ENCODE peak calls at places on chromosome 12, in five cellular contexts. One of them, this sample, is unnamed.

GRCh38 chr12:71438670-71439361 is 782 bp upstream of the LGR5 start:
- DNase-seq in A549: no peak
- DNase-seq in right lobe of liver: no peak
- DNase-seq in astrocyte: no peak
- DNase-seq in breast epithelium: no peak
- DNase-seq in this sample: no peak

GRCh38 chr12:75892779-75893408 is 138.7 kb downstream of the PHLDA1 start:
- DNase-seq in right lobe of liver: no peak
- DNase-seq in breast epithelium: no peak
- DNase-seq in astrocyte: peak
- DNase-seq in A549: no peak
- DNase-seq in this sample: peak

GRCh38 chr12:85322715-85323114 is 42.7 kb downstream of the ALX1 start:
- DNase-seq in right lobe of liver: no peak
- DNase-seq in A549: no peak
- DNase-seq in breast epithelium: no peak
- DNase-seq in astrocyte: peak
- DNase-seq in this sample: no peak

GRCh38 chr12:84698576-84699333 is 213.8 kb downstream of the SLC6A15 start:
- DNase-seq in astrocyte: no peak
- DNase-seq in breast epithelium: no peak
- DNase-seq in right lobe of liver: no peak
- DNase-seq in A549: no peak
- DNase-seq in this sample: no peak

GRCh38 chr12:98635657-98636323 is 8.8 kb downstream of the IKBIP start:
- DNase-seq in astrocyte: peak
- DNase-seq in A549: peak
- DNase-seq in right lobe of liver: no peak
- DNase-seq in breast epithelium: no peak
- DNase-seq in this sample: peak

GRCh38 chr12:116556964-116557706 is 2.0 kb upstream of the MAP1LC3B2 start:
- DNase-seq in right lobe of liver: no peak
- DNase-seq in A549: no peak
- DNase-seq in astrocyte: peak
- DNase-seq in breast epithelium: peak
- DNase-seq in this sample: peak

GRCh38 chr12:121296618-121297476 is at the start of gene CAMKK2:
- DNase-seq in astrocyte: peak
- DNase-seq in breast epithelium: peak
- DNase-seq in right lobe of liver: peak
- DNase-seq in A549: peak
- DNase-seq in this sample: peak

GRCh38 chr12:113684908-113685512 is 213.3 kb upstream of the LHX5 start:
- DNase-seq in breast epithelium: no peak
- DNase-seq in right lobe of liver: no peak
- DNase-seq in A549: no peak
- DNase-seq in astrocyte: no peak
- DNase-seq in this sample: no peak

GRCh38 chr12:120278137-120279069 is 12.9 kb upstream of the PXN start:
- DNase-seq in A549: no peak
- DNase-seq in astrocyte: no peak
- DNase-seq in breast epithelium: no peak
- DNase-seq in right lobe of liver: no peak
- DNase-seq in this sample: no peak

GRCh38 chr12:49553512-49554088 is 14.3 kb downstream of the MCRS1 start:
- DNase-seq in breast epithelium: no peak
- DNase-seq in right lobe of liver: no peak
- DNase-seq in A549: peak
- DNase-seq in astrocyte: no peak
- DNase-seq in this sample: peak

GRCh38 chr12:109557809-109558208 is 15.5 kb downstream of the MMAB start:
- DNase-seq in astrocyte: no peak
- DNase-seq in A549: no peak
- DNase-seq in right lobe of liver: no peak
- DNase-seq in breast epithelium: no peak
- DNase-seq in this sample: no peak

GRCh38 chr12:15823360-15824128 is 34.4 kb upstream of the EPS8 start:
- DNase-seq in astrocyte: no peak
- DNase-seq in right lobe of liver: no peak
- DNase-seq in A549: no peak
- DNase-seq in breast epithelium: no peak
- DNase-seq in this sample: no peak

GRCh38 chr12:14605401-14605989 is 37.8 kb upstream of the PLBD1 start:
- DNase-seq in breast epithelium: no peak
- DNase-seq in right lobe of liver: no peak
- DNase-seq in astrocyte: no peak
- DNase-seq in A549: no peak
- DNase-seq in this sample: no peak

GRCh38 chr12:47079894-47080724 is at the start of gene AMIGO2:
- DNase-seq in astrocyte: peak
- DNase-seq in right lobe of liver: peak
- DNase-seq in A549: peak
- DNase-seq in breast epithelium: peak
- DNase-seq in this sample: peak

GRCh38 chr12:26001530-26001929 is 43.0 kb downstream of the RASSF8 start:
- DNase-seq in right lobe of liver: no peak
- DNase-seq in astrocyte: no peak
- DNase-seq in A549: no peak
- DNase-seq in breast epithelium: no peak
- DNase-seq in this sample: no peak

GRCh38 chr12:56720696-56721615 is 4.1 kb downstream of the NACA start:
- DNase-seq in breast epithelium: no peak
- DNase-seq in A549: no peak
- DNase-seq in right lobe of liver: no peak
- DNase-seq in astrocyte: no peak
- DNase-seq in this sample: no peak

GRCh38 chr12:131276501-131277185 is 322.9 kb downstream of the ADGRD1 start:
- DNase-seq in astrocyte: no peak
- DNase-seq in right lobe of liver: peak
- DNase-seq in A549: no peak
- DNase-seq in breast epithelium: no peak
- DNase-seq in this sample: no peak

GRCh38 chr12:12016284-12017100 is 54.2 kb upstream of the BCL2L14 start:
- DNase-seq in astrocyte: peak
- DNase-seq in A549: no peak
- DNase-seq in right lobe of liver: no peak
- DNase-seq in breast epithelium: no peak
- DNase-seq in this sample: no peak

GRCh38 chr12:67237231-67237630 is 31.9 kb upstream of the CAND1 start:
- DNase-seq in astrocyte: no peak
- DNase-seq in A549: no peak
- DNase-seq in breast epithelium: no peak
- DNase-seq in right lobe of liver: no peak
- DNase-seq in this sample: no peak

GRCh38 chr12:132834181-132834711 is 5.6 kb upstream of the GOLGA3 start:
- DNase-seq in A549: no peak
- DNase-seq in astrocyte: no peak
- DNase-seq in right lobe of liver: no peak
- DNase-seq in breast epithelium: no peak
- DNase-seq in this sample: no peak

GRCh38 chr12:3033538-3033865 is 43.7 kb upstream of the TSPAN9 start:
- DNase-seq in right lobe of liver: no peak
- DNase-seq in astrocyte: no peak
- DNase-seq in A549: no peak
- DNase-seq in breast epithelium: no peak
- DNase-seq in this sample: no peak

GRCh38 chr12:6323340-6323994 is 13.0 kb downstream of the PLEKHG6 start:
- DNase-seq in right lobe of liver: no peak
- DNase-seq in astrocyte: peak
- DNase-seq in breast epithelium: no peak
- DNase-seq in A549: peak
- DNase-seq in this sample: peak

GRCh38 chr12:47763481-47764344 is 5.0 kb upstream of the RAPGEF3 start:
- DNase-seq in right lobe of liver: no peak
- DNase-seq in astrocyte: no peak
- DNase-seq in breast epithelium: no peak
- DNase-seq in A549: no peak
- DNase-seq in this sample: no peak

GRCh38 chr12:63353559-63353958 is 202.6 kb upstream of the AVPR1A start:
- DNase-seq in breast epithelium: no peak
- DNase-seq in A549: no peak
- DNase-seq in astrocyte: peak
- DNase-seq in right lobe of liver: no peak
- DNase-seq in this sample: no peak

GRCh38 chr12:42960087-42960527 is 370.6 kb upstream of the PRICKLE1 start:
- DNase-seq in right lobe of liver: no peak
- DNase-seq in A549: no peak
- DNase-seq in astrocyte: peak
- DNase-seq in breast epithelium: peak
- DNase-seq in this sample: no peak

GRCh38 chr12:125329239-125330238 is 264.3 kb downstream of the AACS start:
- DNase-seq in breast epithelium: no peak
- DNase-seq in astrocyte: peak
- DNase-seq in right lobe of liver: no peak
- DNase-seq in A549: no peak
- DNase-seq in this sample: no peak

GRCh38 chr12:45191239-45191638 is 24.7 kb upstream of the ANO6 start:
- DNase-seq in breast epithelium: no peak
- DNase-seq in right lobe of liver: no peak
- DNase-seq in astrocyte: peak
- DNase-seq in A549: no peak
- DNase-seq in this sample: peak

GRCh38 chr12:45590646-45591045 is 138.9 kb upstream of the ARID2 start:
- DNase-seq in breast epithelium: no peak
- DNase-seq in astrocyte: no peak
- DNase-seq in A549: no peak
- DNase-seq in right lobe of liver: no peak
- DNase-seq in this sample: no peak

GRCh38 chr12:69816082-69816481 is 8.9 kb upstream of the MYRFL start:
- DNase-seq in astrocyte: no peak
- DNase-seq in breast epithelium: no peak
- DNase-seq in A549: no peak
- DNase-seq in right lobe of liver: no peak
- DNase-seq in this sample: no peak

GRCh38 chr12:27333311-27334009 is 824 bp downstream of the BMAL2 start:
- DNase-seq in A549: no peak
- DNase-seq in right lobe of liver: peak
- DNase-seq in astrocyte: no peak
- DNase-seq in breast epithelium: no peak
- DNase-seq in this sample: no peak

GRCh38 chr12:118124333-118124874 is 11.5 kb upstream of the PEBP1 start:
- DNase-seq in astrocyte: no peak
- DNase-seq in right lobe of liver: no peak
- DNase-seq in breast epithelium: no peak
- DNase-seq in A549: no peak
- DNase-seq in this sample: no peak

GRCh38 chr12:118125743-118126118 is 10.2 kb upstream of the PEBP1 start:
- DNase-seq in A549: no peak
- DNase-seq in astrocyte: no peak
- DNase-seq in breast epithelium: no peak
- DNase-seq in right lobe of liver: no peak
- DNase-seq in this sample: no peak

GRCh38 chr12:118122264-118122663 is 13.7 kb upstream of the PEBP1 start:
- DNase-seq in A549: no peak
- DNase-seq in astrocyte: no peak
- DNase-seq in breast epithelium: no peak
- DNase-seq in right lobe of liver: no peak
- DNase-seq in this sample: no peak

GRCh38 chr12:118119449-118119879 is 15.7 kb upstream of the VSIG10 start:
- DNase-seq in breast epithelium: no peak
- DNase-seq in A549: no peak
- DNase-seq in astrocyte: no peak
- DNase-seq in right lobe of liver: no peak
- DNase-seq in this sample: no peak

GRCh38 chr12:118120579-118121363 is 15.2 kb upstream of the PEBP1 start:
- DNase-seq in A549: peak
- DNase-seq in astrocyte: peak
- DNase-seq in breast epithelium: peak
- DNase-seq in right lobe of liver: peak
- DNase-seq in this sample: peak
- TF ChIP-seq CTCF in A549: peak
- TF ChIP-seq CTCF in astrocyte: peak
- TF ChIP-seq CTCF in breast epithelium: no peak
- TF ChIP-seq CTCF in right lobe of liver: peak
- TF ChIP-seq CTCF in this sample: peak

GRCh38 chr12:80314741-80315140 is 129.3 kb upstream of the PTPRQ start:
- DNase-seq in astrocyte: peak
- DNase-seq in A549: no peak
- DNase-seq in breast epithelium: no peak
- DNase-seq in right lobe of liver: no peak
- DNase-seq in this sample: no peak

GRCh38 chr12:80317899-80318298 is 126.1 kb upstream of the PTPRQ start:
- DNase-seq in right lobe of liver: no peak
- DNase-seq in astrocyte: no peak
- DNase-seq in breast epithelium: no peak
- DNase-seq in A549: no peak
- DNase-seq in this sample: no peak

GRCh38 chr12:80316141-80316700 is 127.8 kb upstream of the PTPRQ start:
- DNase-seq in right lobe of liver: no peak
- DNase-seq in A549: no peak
- DNase-seq in breast epithelium: no peak
- DNase-seq in astrocyte: no peak
- DNase-seq in this sample: no peak

GRCh38 chr12:80313184-80313583 is 130.9 kb upstream of the PTPRQ start:
- DNase-seq in breast epithelium: no peak
- DNase-seq in A549: no peak
- DNase-seq in right lobe of liver: no peak
- DNase-seq in astrocyte: no peak
- DNase-seq in this sample: no peak
- TF ChIP-seq CTCF in breast epithelium: no peak
- TF ChIP-seq CTCF in A549: peak
- TF ChIP-seq CTCF in right lobe of liver: no peak
- TF ChIP-seq CTCF in astrocyte: no peak
- TF ChIP-seq CTCF in this sample: peak

DNA sequence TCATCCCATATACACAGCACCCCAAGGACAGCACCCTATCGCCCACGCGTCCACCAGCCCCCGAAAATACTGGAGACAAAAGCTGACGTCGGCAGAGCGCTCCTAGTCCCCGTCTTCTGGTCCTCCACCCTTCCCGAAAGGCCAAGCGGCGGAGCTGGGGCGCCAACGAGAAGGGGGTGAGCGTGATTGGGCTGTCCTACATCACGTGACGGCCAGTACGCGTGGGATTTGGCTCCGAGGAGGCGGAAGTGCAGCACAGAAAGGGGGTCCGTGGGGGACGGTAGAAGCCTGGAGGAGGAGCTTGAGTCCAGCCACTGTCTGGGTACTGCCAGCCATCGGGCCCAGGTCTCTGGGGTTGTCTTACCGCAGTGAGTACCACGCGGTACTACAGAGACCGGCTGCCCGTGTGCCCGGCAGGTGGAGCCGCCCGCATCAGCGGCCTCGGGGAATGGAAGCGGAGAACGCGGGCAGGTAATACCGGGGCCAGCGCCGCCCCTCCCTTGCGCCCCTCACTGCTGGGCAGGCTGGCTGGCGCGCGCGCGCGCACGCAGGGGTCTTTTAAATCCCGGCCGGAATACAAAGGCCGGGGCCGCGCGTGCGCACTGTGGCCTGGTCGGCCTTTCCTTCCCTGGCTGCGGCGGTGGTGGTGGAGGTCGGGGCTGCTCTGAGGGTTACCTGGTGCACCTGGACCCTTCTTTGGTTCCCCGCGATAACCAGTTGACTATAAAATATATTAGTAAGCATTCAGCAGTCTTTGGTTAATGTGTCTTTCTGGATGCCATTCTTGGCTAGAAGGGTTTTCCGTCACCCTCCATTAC is at the start of gene TDG:
- DNase-seq in A549: peak
- DNase-seq in breast epithelium: peak
- DNase-seq in right lobe of liver: peak
- DNase-seq in astrocyte: peak
- DNase-seq in this sample: peak
- TF ChIP-seq CTCF in A549: no peak
- TF ChIP-seq CTCF in breast epithelium: no peak
- TF ChIP-seq CTCF in right lobe of liver: no peak
- TF ChIP-seq CTCF in astrocyte: no peak
- TF ChIP-seq CTCF in this sample: peak

GRCh38 chr12:59403259-59403932 is 192.4 kb upstream of the SLC16A7 start:
- DNase-seq in A549: peak
- DNase-seq in right lobe of liver: no peak
- DNase-seq in astrocyte: peak
- DNase-seq in breast epithelium: peak
- DNase-seq in this sample: peak
- TF ChIP-seq CTCF in A549: peak
- TF ChIP-seq CTCF in right lobe of liver: peak
- TF ChIP-seq CTCF in astrocyte: peak
- TF ChIP-seq CTCF in breast epithelium: peak
- TF ChIP-seq CTCF in this sample: peak